ENCODE peak calls at places on chromosomes 3 and 15, in four cellular contexts. L is NCI-H446; F is activated naive CD4-positive, alpha-beta T cell; N is Kasumi-1. Y is an unnamed sample.

GRCh38 chr3:55524565-55525244 is 37.6 kb upstream of the WNT5A start:
- DNase-seq in L (peak), F (no peak), N (no peak), Y (no peak)

GRCh38 chr15:89673162-89673506 is 6.0 kb downstream of the PLIN1 start:
- DNase-seq in L (no peak), F (no peak), N (peak), Y (no peak)

GRCh38 chr15:42581272-42581730 is 5.9 kb downstream of the STARD9 start:
- DNase-seq in L (no peak), F (peak), N (peak), Y (peak)

GRCh38 chr15:41975679-41976078 is 3.3 kb upstream of the EHD4 start:
- DNase-seq in L (no peak), F (no peak), N (no peak), Y (no peak)

GRCh38 chr3:58271901-58272501 is 34.0 kb upstream of the RPP14 start:
- DNase-seq in L (no peak), F (no peak), N (peak), Y (no peak)

GRCh38 chr15:80953953-80954778 is 35.5 kb downstream of the MESD start:
- DNase-seq in L (no peak), F (no peak), N (no peak), Y (no peak)

GRCh38 chr3:156643729-156644389 is 30.5 kb upstream of the TIPARP start:
- DNase-seq in L (no peak), F (no peak), N (peak), Y (peak)

GRCh38 chr3:1179116-1179515 is 86.3 kb downstream of the CNTN6 start:
- DNase-seq in L (no peak), F (no peak), N (no peak), Y (no peak)

GRCh38 chr3:187223799-187224198 is 26.5 kb downstream of the RTP1 start:
- DNase-seq in L (no peak), F (no peak), N (no peak), Y (peak)

GRCh38 chr3:56294316-56294715 is 174.0 kb downstream of the ERC2 start:
- DNase-seq in L (no peak), F (no peak), N (no peak), Y (no peak)

GRCh38 chr3:113136071-113136470 is 75.3 kb upstream of the BOC start:
- DNase-seq in L (no peak), F (no peak), N (peak), Y (peak)

GRCh38 chr3:196517142-196517808 is 2.1 kb upstream of the SMCO1 start:
- DNase-seq in L (no peak), F (no peak), N (no peak), Y (no peak)

GRCh38 chr15:63407612-63408011 is 26.0 kb upstream of the CA12 start:
- DNase-seq in L (peak), F (no peak), N (no peak), Y (no peak)

GRCh38 chr15:67825880-67826716 is 789 bp downstream of the SKOR1 start:
- DNase-seq in L (no peak), F (no peak), N (no peak), Y (no peak)

GRCh38 chr3:42527368-42527917 is 25.0 kb downstream of the VIPR1 start:
- DNase-seq in L (no peak), F (no peak), N (no peak), Y (no peak)

GRCh38 chr3:60887574-60887973 is 363.7 kb downstream of the FHIT start:
- DNase-seq in L (no peak), F (no peak), N (no peak), Y (no peak)

GRCh38 chr3:134590766-134591165 is 60.1 kb downstream of the KY start:
- DNase-seq in L (no peak), F (no peak), N (no peak), Y (no peak)

GRCh38 chr3:56758539-56758981 is 43.2 kb downstream of the ARHGEF3 start:
- DNase-seq in L (no peak), F (no peak), N (peak), Y (peak)

GRCh38 chr3:73451276-73451973 is 173.3 kb downstream of the PDZRN3 start:
- DNase-seq in L (no peak), F (no peak), N (no peak), Y (no peak)

Y was measured in hepatocyte.